ENCODE peak calls at places on chromosome 6, in seven cellular contexts. R is skeletal muscle cell; D is KG1; G is stimulated activated CD8-positive, alpha-beta memory T cell treated with anti-CD3 and anti-CD28 coated beads, Interleukin-12 subunit alpha, Interleukin-12 subunit beta, amount 100 ng/mL, for 4 hours; O is C1 segment of cervical spinal cord; J is T follicular helper cell; E is MCF 10A. I is an unnamed sample.

GRCh38 chr6:33513213-33513612 is 58.8 kb downstream of the ZBTB9 start:
- DNase-seq in O (no peak), D (no peak), R (no peak), E (no peak), G (no peak), J (no peak), I (no peak)

GRCh38 chr6:144725731-144726522 is 440.8 kb downstream of the UTRN start:
- DNase-seq in J (no peak), D (no peak), O (no peak), G (no peak), R (peak), E (no peak), I (peak)

GRCh38 chr6:152598421-152598820 is 38.7 kb downstream of the SYNE1 start:
- DNase-seq in J (no peak), R (no peak), E (no peak), D (no peak), O (no peak), G (no peak), I (no peak)

GRCh38 chr6:79034865-79035264 is 43.2 kb downstream of the PHIP start:
- DNase-seq in D (no peak), R (no peak), O (no peak), G (no peak), E (no peak), J (no peak), I (peak)

GRCh38 chr6:73739097-73739496 is 43.1 kb downstream of the CD109 start:
- DNase-seq in D (peak), G (no peak), J (no peak), O (no peak), E (peak), R (peak), I (peak)

GRCh38 chr6:161261325-161261724 is 12.5 kb downstream of the AGPAT4 start:
- DNase-seq in D (no peak), J (no peak), R (no peak), O (no peak), G (no peak), E (no peak), I (no peak)

GRCh38 chr6:29705389-29706231 is 17.6 kb upstream of the HLA-F start:
- DNase-seq in J (no peak), O (peak), E (peak), G (no peak), R (peak), D (no peak), I (peak)

GRCh38 chr6:31736026-31736767 is at the start of gene CLIC1:
- DNase-seq in J (peak), R (peak), D (peak), E (peak), G (peak), O (peak), I (peak)